ENCODE peak calls at places on chromosome 21, in five cellular contexts. U, M, O, X and Q are unnamed samples.

GRCh38 chr21:27300770-27301169 is 333.9 kb upstream of the ADAMTS5 start:
- DNase-seq in U (no peak), M (no peak), O (no peak), X (no peak), Q (peak; percentile 89)

GRCh38 chr21:15408089-15408488 is 321.7 kb upstream of the USP25 start:
- DNase-seq in U (no peak), M (no peak), O (no peak), X (no peak), Q (no peak)

GRCh38 chr21:28633803-28634572 is 358.7 kb downstream of the LTN1 start:
- DNase-seq in U (no peak), M (no peak), O (no peak), X (no peak), Q (peak; percentile 95)

GRCh38 chr21:22120616-22121266 is 1122.5 kb downstream of the NCAM2 start:
- DNase-seq in U (peak; percentile 2), M (no peak), O (no peak), X (peak; percentile 10), Q (no peak)

GRCh38 chr21:36487641-36488307 is 7.9 kb upstream of the CLDN14 start:
- DNase-seq in U (no peak), M (no peak), O (no peak), X (no peak), Q (peak; percentile 64)

GRCh38 chr21:23725576-23725975 is 1881.7 kb downstream of the MRPL39 start:
- DNase-seq in U (no peak), M (no peak), O (no peak), X (no peak), Q (no peak)

GRCh38 chr21:43703068-43703880 is 15.7 kb upstream of the PDXK start:
- DNase-seq in U (no peak), M (no peak), O (peak; percentile 57), X (no peak), Q (peak; percentile 68)

GRCh38 chr21:25862596-25862995 is 127.8 kb downstream of the GABPA start:
- DNase-seq in U (peak; percentile 38), M (peak; percentile 43), O (peak; percentile 12), X (no peak), Q (peak; percentile 39)

GRCh38 chr21:15365751-15366392 is 301.1 kb upstream of the NRIP1 start:
- DNase-seq in U (no peak), M (no peak), O (peak; percentile 13), X (no peak), Q (no peak)

GRCh38 chr21:43192501-43193081 is 23.8 kb downstream of the CRYAA start:
- DNase-seq in U (no peak), M (no peak), O (no peak), X (no peak), Q (no peak)

GRCh38 chr21:30249936-30250335 is 32.8 kb downstream of the KRTAP24-1 start:
- DNase-seq in U (no peak), M (no peak), O (no peak), X (no peak), Q (no peak)

GRCh38 chr21:14858309-14858708 is 206.5 kb downstream of the NRIP1 start:
- DNase-seq in U (no peak), M (no peak), O (no peak), X (no peak), Q (no peak)

GRCh38 chr21:43846430-43846829 is 18.6 kb upstream of the AGPAT3 start:
- DNase-seq in U (no peak), M (no peak), O (no peak), X (no peak), Q (no peak)

GRCh38 chr21:18869105-18869504 is 465.5 kb upstream of the TMPRSS15 start:
- DNase-seq in U (no peak), M (no peak), O (no peak), X (no peak), Q (no peak)

GRCh38 chr21:41865002-41865777 is 14.0 kb downstream of the PRDM15 start:
- DNase-seq in U (no peak), M (peak; percentile 49), O (no peak), X (no peak), Q (no peak)

GRCh38 chr21:26506951-26507350 is 66.1 kb downstream of the CYYR1 start:
- DNase-seq in U (no peak), M (no peak), O (no peak), X (no peak), Q (peak; percentile 7)

GRCh38 chr21:37546299-37546908 is 179.8 kb downstream of the DYRK1A start:
- DNase-seq in U (no peak), M (no peak), O (no peak), X (no peak), Q (no peak)

GRCh38 chr21:42566524-42567180 is 53.0 kb downstream of the SLC37A1 start:
- DNase-seq in U (no peak), M (no peak), O (no peak), X (no peak), Q (no peak)

GRCh38 chr21:38413958-38414506 is 84.2 kb downstream of the ERG start:
- DNase-seq in U (no peak), M (no peak), O (no peak), X (no peak), Q (no peak)

GRCh38 chr21:24290151-24290833 is 1317.0 kb downstream of the MRPL39 start:
- DNase-seq in U (no peak), M (no peak), O (no peak), X (no peak), Q (no peak)

GRCh38 chr21:36818051-36818450 is 119.1 kb downstream of the SIM2 start:
- DNase-seq in U (no peak), M (no peak), O (no peak), X (no peak), Q (no peak)

GRCh38 chr21:43733529-43734071 is 14.7 kb downstream of the PDXK start:
- DNase-seq in U (no peak), M (no peak), O (no peak), X (no peak), Q (peak; percentile 79)

DNA sequence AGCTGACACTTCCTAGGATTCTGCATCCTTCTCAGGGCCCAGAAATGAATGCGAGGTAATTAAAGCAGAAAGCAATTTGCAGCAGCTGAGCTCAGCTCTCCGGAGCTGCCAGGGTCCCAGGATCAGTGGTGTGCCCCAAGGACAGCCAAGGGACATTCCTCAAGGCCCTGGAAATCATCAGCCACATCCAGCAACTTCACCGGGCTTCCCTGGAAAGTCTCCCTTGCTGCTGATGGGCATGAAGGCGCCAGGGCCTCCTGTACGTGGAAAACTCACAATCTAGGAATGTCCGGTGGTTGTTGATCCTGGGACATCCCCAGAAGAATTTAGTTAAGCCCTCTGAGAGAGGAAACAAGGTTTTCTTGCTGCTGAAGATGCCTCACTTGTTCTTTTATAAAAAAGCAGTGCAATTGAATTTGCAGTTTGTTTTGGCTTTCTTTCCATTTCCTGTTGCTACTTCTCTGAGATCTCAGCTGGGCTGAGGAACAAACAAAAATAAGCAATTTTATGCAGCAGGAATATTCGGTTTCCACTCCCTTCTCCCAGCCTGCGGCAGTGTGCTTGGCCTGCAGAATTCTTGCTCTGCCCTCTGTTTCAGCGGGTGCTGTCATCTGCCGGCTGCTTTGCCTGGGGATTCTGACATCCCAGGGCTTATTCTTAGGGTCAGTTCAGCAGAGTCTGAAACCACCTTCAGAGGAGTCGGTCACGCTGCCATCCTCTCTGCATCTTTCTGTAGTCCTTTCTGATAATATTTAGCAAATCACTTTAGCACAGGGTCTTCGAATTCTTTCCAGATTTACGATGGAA is 85.9 kb downstream of the TCP10L start:
- DNase-seq in U (no peak), M (no peak), O (no peak), X (no peak), Q (peak; percentile 62)
- TF ChIP-seq MAFK in U (no peak), M (no peak), O (no peak), X (no peak), Q (no peak)

GRCh38 chr21:45056505-45056904 is 17.9 kb upstream of the ADARB1 start:
- DNase-seq in U (no peak), M (no peak), O (no peak), X (no peak), Q (no peak)
- H3K27ac ChIP-seq in U (no peak overlapping the region), M (no peak overlapping the region), O (no peak overlapping the region), X (no peak overlapping the region), Q (no peak overlapping the region)

GRCh38 chr21:45388611-45389296 is 16.2 kb upstream of the COL18A1 start:
- DNase-seq in U (no peak), M (no peak), O (no peak), X (no peak), Q (no peak)
- TF ChIP-seq MAFK in U (no peak), M (no peak), O (no peak), X (no peak), Q (no peak)

GRCh38 chr21:31491617-31492016 is 147.6 kb upstream of the TIAM1 start:
- DNase-seq in U (no peak), M (no peak), O (no peak), X (no peak), Q (no peak)
- H3K27ac ChIP-seq in U (no peak overlapping the region), M (no peak overlapping the region), O (no peak overlapping the region), X (no peak overlapping the region), Q (no peak overlapping the region)

GRCh38 chr21:39676054-39676771 is 63.5 kb downstream of the B3GALT5 start:
- DNase-seq in U (peak; percentile 45), M (no peak), O (peak; percentile 17), X (no peak), Q (no peak)
- TF ChIP-seq MAFK in U (no peak), M (no peak), O (no peak), X (no peak), Q (no peak)

GRCh38 chr21:17779486-17779885 is 39.7 kb downstream of the C21orf91 start:
- DNase-seq in U (no peak), M (no peak), O (no peak), X (no peak), Q (no peak)

GRCh38 chr21:17783003-17783402 is 36.2 kb downstream of the C21orf91 start:
- DNase-seq in U (no peak), M (no peak), O (no peak), X (no peak), Q (no peak)

GRCh38 chr21:17782051-17782450 is 37.1 kb downstream of the C21orf91 start:
- DNase-seq in U (no peak), M (no peak), O (no peak), X (no peak), Q (no peak)

GRCh38 chr21:17780539-17780938 is 38.6 kb downstream of the C21orf91 start:
- DNase-seq in U (no peak), M (no peak), O (no peak), X (no peak), Q (no peak)

GRCh38 chr21:17781524-17781923 is 37.6 kb downstream of the C21orf91 start:
- DNase-seq in U (no peak), M (no peak), O (no peak), X (no peak), Q (no peak)
- H3K27ac ChIP-seq in U (no peak overlapping the region), M (no peak overlapping the region), O (no peak overlapping the region), X (no peak overlapping the region), Q (no peak overlapping the region)